ENCODE peak calls at places on chromosomes 12 and 14, in six cellular contexts. U, F, R, O, P and Y are unnamed samples.

GRCh38 chr14:86221755-86222154 is 691.8 kb downstream of the FLRT2 start:
- DNase-seq in O (peak), P (no peak), F (no peak), R (no peak), U (no peak), Y (no peak)

GRCh38 chr12:108821407-108822397 is 35.7 kb downstream of the SSH1 start:
- DNase-seq in O (no peak), R (no peak), F (no peak), P (peak), U (no peak), Y (no peak)

GRCh38 chr14:41606249-41607118 is at the start of gene LRFN5:
- DNase-seq in P (peak), R (peak), O (peak), F (no peak), U (no peak), Y (peak)

GRCh38 chr14:30691751-30692398 is 69.8 kb downstream of the SCFD1 start:
- DNase-seq in O (peak), R (no peak), P (no peak), U (no peak), F (no peak), Y (no peak)

GRCh38 chr12:12723147-12723680 is 6.0 kb downstream of the CDKN1B start:
- DNase-seq in P (peak), F (no peak), O (no peak), U (no peak), R (no peak), Y (no peak)

GRCh38 chr14:94946244-94946643 is 176.3 kb upstream of the GSC start:
- DNase-seq in O (no peak), U (no peak), F (no peak), R (no peak), P (no peak), Y (no peak)

GRCh38 chr14:89813485-89814080 is 140.9 kb downstream of the EFCAB11 start:
- DNase-seq in R (peak), O (peak), F (no peak), U (no peak), P (peak), Y (no peak)

GRCh38 chr12:108856428-108857157 is 790 bp downstream of the SSH1 start:
- DNase-seq in R (peak), F (peak), U (peak), P (peak), O (no peak), Y (peak)

GRCh38 chr14:79972230-79972629 is 239.1 kb downstream of the DIO2 start:
- DNase-seq in P (no peak), F (no peak), R (no peak), U (no peak), O (no peak), Y (no peak)

GRCh38 chr12:54033980-54034783 is 1.3 kb downstream of the HOXC5 start:
- DNase-seq in F (no peak), O (peak), R (no peak), U (no peak), P (no peak), Y (no peak)

GRCh38 chr12:15757553-15758255 is 31.5 kb downstream of the EPS8 start:
- DNase-seq in R (no peak), P (peak), O (no peak), U (no peak), F (no peak), Y (no peak)

GRCh38 chr12:1668833-1669543 is 21.9 kb upstream of the ADIPOR2 start:
- DNase-seq in U (peak), R (peak), P (peak), O (no peak), F (no peak), Y (no peak)

GRCh38 chr12:99370742-99371141 is 276.8 kb upstream of the GARIN6 start:
- DNase-seq in U (no peak), F (no peak), R (no peak), P (no peak), O (no peak), Y (no peak)

GRCh38 chr12:24361860-24362581 is 412.6 kb upstream of the SOX5 start:
- DNase-seq in P (no peak), F (no peak), R (no peak), U (no peak), O (no peak), Y (no peak)

GRCh38 chr12:82818276-82819035 is 131.8 kb downstream of the TMTC2 start:
- DNase-seq in F (no peak), U (no peak), P (no peak), R (no peak), O (no peak), Y (no peak)

GRCh38 chr14:105432657-105433056 is 13.0 kb downstream of the MTA1 start:
- DNase-seq in U (no peak), F (no peak), O (no peak), P (no peak), R (no peak), Y (no peak)
- H3K27ac ChIP-seq in U (peak), F (no peak), O (peak), P (peak), R (no peak), Y (no peak)

GRCh38 chr12:52952082-52952801 is 3.3 kb downstream of the KRT18 start:
- DNase-seq in O (no peak), F (peak), U (peak), R (no peak), P (peak), Y (peak)
- H3K27ac ChIP-seq in O (peak), F (peak), U (no peak), R (no peak), P (peak), Y (no peak)

DNA sequence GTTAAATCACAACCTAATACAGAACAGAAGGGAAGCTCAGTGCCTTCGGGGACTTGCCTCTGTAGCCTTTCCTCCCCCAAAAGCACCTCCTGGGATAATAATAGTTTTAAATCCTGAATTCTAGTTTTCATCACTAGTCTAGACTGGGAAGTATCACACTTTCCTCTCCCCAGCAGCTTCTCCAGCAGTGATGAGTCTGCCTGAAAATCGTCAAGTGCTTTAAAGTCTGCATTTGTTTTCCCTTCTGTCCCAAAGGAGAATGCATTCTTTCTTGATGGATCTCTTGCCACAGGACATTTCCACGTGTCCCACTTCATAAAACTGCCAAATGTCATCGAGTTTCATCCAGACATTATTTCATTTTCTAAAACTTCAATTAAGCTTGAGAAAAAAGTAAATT is 15.0 kb downstream of the CSRP2 start:
- DNase-seq in U (no peak), F (no peak), O (no peak), R (no peak), P (no peak), Y (no peak)
- H3K27ac ChIP-seq in U (no peak), F (no peak), O (peak), R (no peak), P (peak), Y (no peak)

DNA sequence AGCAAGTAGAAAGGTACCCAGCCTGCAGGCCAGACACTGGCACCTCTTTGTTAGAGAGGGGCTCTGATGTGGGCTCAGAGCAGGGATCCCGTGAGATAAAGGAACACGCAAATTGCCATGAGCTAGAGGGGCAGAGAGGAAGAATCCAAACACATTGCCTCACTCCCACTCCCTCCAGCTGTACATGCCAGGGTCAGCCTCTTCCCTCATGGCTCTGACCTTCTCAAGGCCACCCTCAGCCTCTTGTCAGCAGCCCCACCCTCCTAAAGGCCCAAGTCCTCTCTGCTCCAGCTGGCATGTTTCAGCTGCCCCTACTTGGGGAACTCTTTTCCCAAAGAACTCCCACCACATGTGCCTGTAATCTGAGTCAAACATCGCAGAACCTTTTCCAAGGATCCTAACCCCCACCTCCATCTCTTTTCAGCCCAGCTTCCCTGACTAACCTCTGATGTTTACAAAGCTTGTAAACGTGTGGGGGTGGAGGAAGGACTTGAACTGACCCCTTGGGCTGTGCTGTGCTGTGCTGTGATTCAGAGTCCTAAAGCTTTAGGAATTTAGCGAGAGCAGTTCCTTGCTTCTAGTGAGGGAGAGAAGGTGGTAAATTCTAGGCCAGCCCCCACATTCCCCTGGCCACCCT is 7.4 kb upstream of the CACNB3 start:
- DNase-seq in P (peak), R (no peak), F (no peak), U (no peak), O (no peak), Y (peak)
- H3K27ac ChIP-seq in P (no peak), R (no peak), F (no peak), U (no peak), O (no peak), Y (no peak)

GRCh38 chr14:20489093-20489994 is 16.0 kb upstream of the RNASE10 start:
- DNase-seq in R (no peak), P (no peak), F (no peak), U (no peak), O (no peak), Y (no peak)
- H3K27ac ChIP-seq in R (peak), P (no peak), F (no peak), U (no peak), O (no peak), Y (no peak)

GRCh38 chr14:64730681-64731080 is 26.5 kb downstream of the PLEKHG3 start:
- DNase-seq in R (peak), F (no peak), P (no peak), O (no peak), U (no peak), Y (no peak)

GRCh38 chr14:64733321-64733720 is 29.1 kb downstream of the PLEKHG3 start:
- DNase-seq in U (no peak), P (no peak), R (peak), O (no peak), F (no peak), Y (no peak)

GRCh38 chr14:64731141-64731581 is 26.9 kb downstream of the PLEKHG3 start:
- DNase-seq in O (no peak), P (no peak), F (no peak), U (no peak), R (peak), Y (no peak)

GRCh38 chr14:64732536-64733120 is 28.4 kb downstream of the PLEKHG3 start:
- DNase-seq in U (no peak), O (no peak), P (no peak), R (peak), F (no peak), Y (no peak)

DNA sequence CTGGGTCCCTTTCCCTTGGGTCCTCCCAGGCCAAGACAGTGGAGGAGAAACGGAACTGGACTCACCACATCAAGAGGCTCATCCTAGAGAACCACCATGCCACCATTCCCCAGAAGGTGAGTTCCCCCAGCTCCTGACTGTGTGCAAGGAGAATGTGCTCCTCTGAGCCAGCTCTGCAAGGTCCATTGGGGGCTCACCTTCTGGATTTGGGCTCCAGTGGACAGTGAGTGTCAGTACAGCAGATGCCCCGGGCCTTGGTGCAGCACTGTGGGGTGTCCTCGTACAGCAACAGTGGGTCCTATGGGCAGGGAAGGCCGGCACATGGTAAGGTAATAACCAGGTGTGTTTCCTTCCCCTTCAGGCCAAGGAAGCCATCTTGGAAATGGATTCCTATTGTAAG is 27.8 kb downstream of the PLEKHG3 start:
- DNase-seq in O (no peak), R (peak), F (no peak), P (no peak), U (no peak), Y (no peak)
- H3K27ac ChIP-seq in O (no peak), R (no peak), F (no peak), P (no peak), U (no peak), Y (no peak)

GRCh38 chr14:52875707-52876106 is 75.1 kb downstream of the FERMT2 start:
- DNase-seq in R (no peak), U (no peak), F (no peak), O (no peak), P (peak), Y (no peak)

GRCh38 chr14:52876806-52877205 is 74.0 kb downstream of the FERMT2 start:
- DNase-seq in F (no peak), U (no peak), O (no peak), P (no peak), R (no peak), Y (no peak)

GRCh38 chr14:52874389-52874788 is 76.5 kb downstream of the FERMT2 start:
- DNase-seq in F (no peak), O (no peak), P (no peak), U (no peak), R (no peak), Y (no peak)

GRCh38 chr14:52877628-52878027 is 73.2 kb downstream of the FERMT2 start:
- DNase-seq in P (peak), U (no peak), R (no peak), F (no peak), O (no peak), Y (no peak)

DNA sequence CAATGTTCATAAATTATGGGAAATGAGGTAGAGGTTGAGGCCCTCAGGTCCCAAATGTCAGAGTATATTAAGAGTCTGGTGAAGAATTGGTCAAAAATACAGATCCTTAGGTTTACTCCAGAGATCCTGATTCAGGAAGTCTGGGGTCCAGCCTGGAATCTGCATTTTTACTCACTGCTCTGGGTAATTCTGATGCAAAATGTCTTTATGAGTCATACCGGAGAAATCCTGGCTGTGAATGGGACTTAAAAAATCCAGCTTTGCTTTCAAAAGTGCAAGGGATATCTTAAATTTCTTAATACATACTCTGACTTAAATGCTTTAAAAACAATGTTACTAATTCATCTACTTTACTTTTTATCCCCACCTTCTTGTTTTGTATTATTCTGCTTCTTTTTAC is 74.5 kb downstream of the FERMT2 start:
- DNase-seq in R (no peak), O (peak), F (no peak), P (peak), U (no peak), Y (no peak)
- H3K27ac ChIP-seq in R (peak), O (peak), F (no peak), P (no peak), U (no peak), Y (no peak)